ENCODE peak calls at places on chromosomes 6 and 20, in eight cellular contexts. T is stimulated activated CD4-positive, alpha-beta T cell treated with anti-CD3 and anti-CD28 coated beads, Interleukin-1b, Interleukin-23, amount 100 ng/mL, for 4 hours; K is MM.1S; C is heart left ventricle; M is iPS-NIHi11; V is colonic mucosa; H is endothelial cell; I is EH. N is an unnamed sample.

GRCh38 chr6:36028088-36028886 is 679 bp downstream of the MAPK14 start:
- DNase-seq in T (peak; percentile 16), C (peak; percentile 31), V (peak; percentile 52), I (peak; percentile 35), H (peak; percentile 32), K (peak; percentile 29), M (peak; percentile 13), N (peak; percentile 17)

GRCh38 chr20:51861726-51862466 is 59.6 kb upstream of the SALL4 start:
- DNase-seq in K (no peak), I (peak; percentile 30), C (no peak), H (no peak), M (no peak), T (no peak), V (no peak), N (no peak)

GRCh38 chr20:45346291-45346718 is 1.9 kb downstream of the SDC4 start:
- DNase-seq in V (no peak), I (no peak), M (no peak), T (no peak), H (no peak), K (no peak), C (no peak), N (no peak)

GRCh38 chr20:12883507-12883885 is 125.3 kb upstream of the SPTLC3 start:
- DNase-seq in H (no peak), T (no peak), I (no peak), C (no peak), V (no peak), K (no peak), M (no peak), N (no peak)

GRCh38 chr20:33407251-33407650 is 5.9 kb upstream of the CDK5RAP1 start:
- DNase-seq in V (no peak), T (no peak), H (no peak), I (peak; percentile 29), M (no peak), K (no peak), C (no peak), N (no peak)

GRCh38 chr6:117573006-117573680 is 29.2 kb downstream of the GOPC start:
- DNase-seq in V (no peak), I (no peak), M (no peak), T (no peak), K (no peak), H (no peak), C (no peak), N (no peak)

GRCh38 chr20:24782801-24783630 is 166.1 kb upstream of the CST7 start:
- DNase-seq in C (no peak), T (no peak), V (no peak), H (peak; percentile 49), I (no peak), M (no peak), K (no peak), N (no peak)

GRCh38 chr6:36607782-36608386 is 13.7 kb downstream of the SRSF3 start:
- DNase-seq in K (no peak), I (no peak), H (no peak), T (no peak), C (no peak), V (no peak), M (no peak), N (peak; percentile 71)

GRCh38 chr6:69673298-69673697 is 123.5 kb downstream of the LMBRD1 start:
- DNase-seq in V (no peak), H (no peak), M (no peak), I (no peak), T (no peak), K (peak; percentile 66), C (no peak), N (no peak)

GRCh38 chr20:25508083-25508770 is 77.1 kb downstream of the NINL start:
- DNase-seq in H (no peak), K (no peak), M (no peak), C (no peak), T (no peak), V (peak; percentile 60), I (peak; percentile 89), N (no peak)

GRCh38 chr6:76347539-76347938 is 275.1 kb upstream of the IMPG1 start:
- DNase-seq in K (no peak), C (no peak), T (no peak), I (no peak), M (no peak), V (no peak), H (no peak), N (no peak)

GRCh38 chr6:3209114-3210023 is 18.1 kb downstream of the TUBB2B start:
- DNase-seq in M (peak; percentile 69), T (peak; percentile 40), I (peak; percentile 99), K (no peak), H (no peak), V (peak; percentile 70), C (peak; percentile 27), N (no peak)

GRCh38 chr20:12177657-12178293 is 260.1 kb downstream of the BTBD3 start:
- DNase-seq in I (no peak), V (peak; percentile 70), K (no peak), H (no peak), T (no peak), M (no peak), C (no peak), N (no peak)

GRCh38 chr20:56244259-56244658 is 4.3 kb upstream of the MC3R start:
- DNase-seq in C (no peak), I (no peak), K (no peak), M (peak; percentile 17), T (no peak), V (no peak), H (no peak), N (no peak)

GRCh38 chr6:35470663-35471120 is 2.5 kb downstream of the RPL10A start:
- DNase-seq in H (no peak), K (no peak), V (no peak), M (no peak), T (no peak), I (no peak), C (no peak), N (no peak)

GRCh38 chr6:76861403-76861802 is 601.9 kb downstream of the HTR1B start:
- DNase-seq in K (peak; percentile 30), V (no peak), T (no peak), H (peak; percentile 38), M (peak; percentile 41), I (no peak), C (no peak), N (no peak)

GRCh38 chr6:137486388-137486787 is 7.8 kb downstream of the OLIG3 start:
- DNase-seq in M (no peak), K (no peak), T (no peak), I (no peak), C (no peak), V (no peak), H (no peak), N (no peak)

GRCh38 chr6:35960192-35960591 is 39.3 kb upstream of the SRPK1 start:
- DNase-seq in M (no peak), V (no peak), H (no peak), I (peak; percentile 9), K (no peak), C (no peak), T (no peak), N (no peak)

GRCh38 chr20:48010623-48011022 is 225.3 kb upstream of the SULF2 start:
- DNase-seq in T (no peak), C (no peak), V (no peak), H (no peak), K (no peak), M (no peak), I (no peak), N (no peak)

GRCh38 chr6:16336056-16336810 is 97.8 kb downstream of the GMPR start:
- DNase-seq in K (no peak), I (no peak), M (no peak), V (no peak), H (no peak), C (no peak), T (no peak), N (peak; percentile 50)

GRCh38 chr6:163298079-163298807 is 116.3 kb upstream of the QKI start:
- DNase-seq in C (no peak), V (no peak), I (no peak), H (no peak), M (no peak), K (no peak), T (no peak), N (no peak)

GRCh38 chr6:131199568-131200272 is 64.5 kb downstream of the AKAP7 start:
- DNase-seq in K (peak; percentile 89), M (peak; percentile 72), T (peak; percentile 61), V (peak; percentile 51), C (no peak), H (peak; percentile 47), I (peak; percentile 62), N (no peak)

GRCh38 chr6:56864171-56864616 is 90.7 kb upstream of the BEND6 start:
- DNase-seq in C (no peak), V (no peak), K (no peak), T (no peak), M (no peak), I (peak; percentile 41), H (no peak), N (no peak)

N was measured in prostate gland.